ENCODE peak calls at places on chromosomes 12 and 14, in five cellular contexts. B is AG08396, Z is GM06990, E is aorta, R is frontal cortex. F is an unnamed sample.

GRCh38 chr14:56027916-56028637 is 90.1 kb upstream of the PELI2 start:
- DNase-seq in B (no peak), Z (no peak), E (no peak), R (no peak), F (no peak)

GRCh38 chr14:73725116-73726024 is 11.2 kb upstream of the PNMA1 start:
- DNase-seq in B (no peak), Z (no peak), E (no peak), R (no peak), F (no peak)

GRCh38 chr12:4353785-4354208 is 25.7 kb downstream of the FGF23 start:
- DNase-seq in B (no peak), Z (no peak), E (no peak), R (no peak), F (no peak)

GRCh38 chr12:25764409-25764808 is 194.1 kb upstream of the RASSF8 start:
- DNase-seq in B (no peak), Z (no peak), E (no peak), R (no peak), F (no peak)

GRCh38 chr12:45762185-45763110 is 32.9 kb downstream of the ARID2 start:
- DNase-seq in B (peak), Z (no peak), E (no peak), R (no peak), F (peak)

GRCh38 chr12:102652645-102653313 is 172.4 kb upstream of the IGF1 start:
- DNase-seq in B (no peak), Z (no peak), E (no peak), R (no peak), F (no peak)

GRCh38 chr14:61701946-61702345 is 6.6 kb downstream of the HIF1A start:
- DNase-seq in B (no peak), Z (no peak), E (no peak), R (no peak), F (no peak)

GRCh38 chr12:124143726-124144125 is 151.2 kb upstream of the RFLNA start:
- DNase-seq in B (no peak), Z (no peak), E (no peak), R (no peak), F (no peak)

GRCh38 chr14:58866386-58866785 is 228.6 kb downstream of the DACT1 start:
- DNase-seq in B (no peak), Z (no peak), E (no peak), R (no peak), F (no peak)

GRCh38 chr12:92030618-92031017 is 115.0 kb downstream of the BTG1 start:
- DNase-seq in B (no peak), Z (peak), E (no peak), R (no peak), F (peak)

F was measured in GM20000.